ENCODE peak calls at places on chromosomes 12 and 14, in nine cellular contexts. B, H, V, K, X, Y, E, U and R are unnamed samples.

GRCh38 chr14:73718742-73719251 is 4.6 kb upstream of the PNMA1 start:
- DNase-seq in K (no peak), U (no peak), B (no peak), X (no peak), Y (peak), E (no peak), V (no peak), H (no peak), R (no peak)

GRCh38 chr12:119870462-119870861 is 6.7 kb downstream of the CIT start:
- DNase-seq in B (no peak), V (no peak), E (no peak), H (no peak), Y (no peak), K (no peak), U (no peak), X (no peak), R (no peak)

GRCh38 chr12:106251636-106252035 is 3.8 kb upstream of the CKAP4 start:
- DNase-seq in X (no peak), K (no peak), B (no peak), H (no peak), E (no peak), Y (no peak), V (no peak), U (no peak), R (no peak)

GRCh38 chr12:15322164-15323054 is at the start of gene PTPRO:
- DNase-seq in K (no peak), H (no peak), B (peak), X (no peak), V (no peak), Y (peak), U (peak), E (no peak), R (no peak)

GRCh38 chr12:89962648-89963047 is 254.0 kb upstream of the ATP2B1 start:
- DNase-seq in Y (no peak), E (no peak), U (no peak), X (no peak), V (no peak), B (no peak), H (no peak), K (no peak), R (no peak)

GRCh38 chr12:100184549-100184948 is 16.1 kb upstream of the ACTR6 start:
- DNase-seq in E (no peak), U (no peak), B (no peak), K (no peak), V (no peak), X (no peak), Y (no peak), H (no peak), R (no peak)

GRCh38 chr12:116520801-116521471 is 38.2 kb upstream of the MAP1LC3B2 start:
- DNase-seq in K (no peak), V (peak), U (no peak), H (no peak), E (no peak), X (no peak), Y (no peak), B (no peak), R (peak)

GRCh38 chr14:64812412-64812811 is 67.3 kb downstream of the SPTB start:
- DNase-seq in U (peak), X (peak), K (no peak), V (peak), E (no peak), Y (no peak), H (no peak), B (no peak), R (no peak)

GRCh38 chr12:48787791-48788521 is 933 bp downstream of the ADCY6 start:
- DNase-seq in B (no peak), K (no peak), E (no peak), X (no peak), H (no peak), Y (no peak), U (no peak), V (no peak), R (no peak)

GRCh38 chr14:20179880-20180279 is 10.8 kb upstream of the OR11G2 start:
- DNase-seq in Y (no peak), B (no peak), V (no peak), K (no peak), E (no peak), H (no peak), X (no peak), U (no peak), R (no peak)

GRCh38 chr12:3732901-3733300 is 20.0 kb downstream of the CRACR2A start:
- DNase-seq in H (no peak), U (no peak), E (no peak), K (no peak), Y (no peak), B (no peak), X (no peak), V (no peak), R (no peak)

GRCh38 chr12:124550123-124551089 is 17.0 kb downstream of the NCOR2 start:
- DNase-seq in B (no peak), U (no peak), H (no peak), Y (no peak), K (no peak), V (no peak), E (no peak), X (no peak), R (no peak)

GRCh38 chr14:103568952-103569351 is 6.2 kb downstream of the COA8 start:
- DNase-seq in V (no peak), E (no peak), Y (no peak), B (no peak), K (no peak), U (no peak), H (no peak), X (no peak), R (no peak)

GRCh38 chr12:131962069-131962468 is 12.3 kb downstream of the EP400 start:
- DNase-seq in K (no peak), Y (no peak), B (no peak), H (no peak), U (no peak), E (no peak), V (no peak), X (no peak), R (no peak)

GRCh38 chr12:123928897-123929296 is 43.7 kb downstream of the CCDC92 start:
- DNase-seq in U (no peak), E (no peak), H (no peak), K (no peak), X (no peak), V (no peak), Y (no peak), B (no peak), R (no peak)

GRCh38 chr12:8648598-8649205 is 13.9 kb downstream of the MFAP5 start:
- DNase-seq in X (no peak), U (no peak), B (no peak), K (no peak), Y (no peak), E (no peak), H (peak), V (no peak), R (no peak)

GRCh38 chr12:99433155-99433554 is 214.4 kb upstream of the GARIN6 start:
- DNase-seq in V (no peak), Y (no peak), U (no peak), E (no peak), K (no peak), H (no peak), X (no peak), B (no peak), R (no peak)

GRCh38 chr14:73763396-73763795 is 49.2 kb upstream of the PNMA1 start:
- DNase-seq in U (no peak), X (no peak), K (no peak), V (no peak), E (no peak), Y (no peak), B (no peak), H (no peak), R (no peak)

GRCh38 chr14:106843951-106844483 is 1317.6 kb downstream of the TMEM121 start:
- DNase-seq in K (no peak), Y (no peak), E (no peak), B (no peak), V (peak), U (no peak), H (peak), X (peak), R (no peak)

GRCh38 chr12:71865166-71865713 is 25.7 kb downstream of the TBC1D15 start:
- DNase-seq in B (peak), Y (no peak), K (no peak), X (no peak), E (peak), U (no peak), V (no peak), H (no peak), R (no peak)

GRCh38 chr12:49750027-49750977 is 8.9 kb downstream of the TMBIM6 start:
- DNase-seq in V (no peak), Y (no peak), E (no peak), B (no peak), K (no peak), U (no peak), X (peak), H (peak), R (no peak)

GRCh38 chr12:54525383-54525782 is 24.0 kb upstream of the PDE1B start:
- DNase-seq in E (no peak), B (no peak), Y (no peak), K (no peak), X (no peak), U (no peak), V (no peak), H (no peak), R (no peak)

GRCh38 chr14:67396381-67396965 is 15.5 kb downstream of the PLEK2 start:
- DNase-seq in V (no peak), X (no peak), U (no peak), K (no peak), E (no peak), Y (no peak), H (no peak), B (peak), R (no peak)

GRCh38 chr14:73744874-73745529 is 30.8 kb upstream of the PNMA1 start:
- DNase-seq in K (no peak), X (no peak), H (no peak), U (no peak), Y (no peak), B (no peak), V (peak), E (no peak), R (peak)

GRCh38 chr14:74501135-74501614 is 7.6 kb downstream of the ISCA2 start:
- DNase-seq in X (no peak), V (peak), E (no peak), U (peak), B (peak), Y (peak), H (no peak), K (peak), R (no peak)

GRCh38 chr14:76729953-76730505 is 31.2 kb upstream of the VASH1 start:
- DNase-seq in Y (no peak), V (no peak), U (no peak), B (no peak), X (no peak), E (no peak), K (no peak), H (no peak), R (no peak)

GRCh38 chr12:22283006-22283506 is 51.5 kb downstream of the ST8SIA1 start:
- DNase-seq in X (no peak), V (no peak), U (no peak), Y (no peak), K (no peak), E (peak), H (no peak), B (peak), R (no peak)

GRCh38 chr12:114625294-114625851 is 58.6 kb downstream of the TBX3 start:
- DNase-seq in V (no peak), E (peak), H (peak), Y (no peak), B (peak), U (peak), K (no peak), X (no peak), R (no peak)

GRCh38 chr12:2959508-2960431 is 573 bp downstream of the TEAD4 start:
- DNase-seq in V (no peak), B (peak), U (peak), Y (no peak), H (no peak), X (no peak), K (no peak), E (peak), R (no peak)

GRCh38 chr14:53663709-53664108 is 292.9 kb downstream of the BMP4 start:
- DNase-seq in K (no peak), V (no peak), E (no peak), X (no peak), H (no peak), Y (no peak), U (no peak), B (peak), R (no peak)

GRCh38 chr12:110001596-110001995 is 2.4 kb downstream of the ANKRD13A start:
- DNase-seq in U (no peak), E (peak), V (no peak), X (no peak), K (no peak), B (peak), Y (no peak), H (no peak), R (no peak)

GRCh38 chr12:12007001-12007712 is 63.6 kb upstream of the BCL2L14 start:
- DNase-seq in B (no peak), E (no peak), Y (no peak), U (no peak), K (no peak), V (no peak), X (peak), H (peak), R (no peak)

GRCh38 chr12:113333877-113334785 is 778 bp downstream of the SLC8B1 start:
- DNase-seq in U (no peak), H (no peak), B (no peak), X (peak), K (no peak), Y (no peak), E (no peak), V (no peak), R (no peak)

GRCh38 chr12:10771132-10771733 is 31.2 kb downstream of the TAS2R7 start:
- DNase-seq in K (no peak), V (no peak), E (no peak), U (peak), B (no peak), X (peak), H (no peak), Y (no peak), R (no peak)

GRCh38 chr12:55738113-55739024 is 4.6 kb upstream of the GDF11 start:
- DNase-seq in K (no peak), V (peak), U (peak), Y (peak), B (peak), X (peak), E (no peak), H (peak), R (peak)